ENCODE peak calls at places on chromosome 5, in six cellular contexts. H is HCT116, Z is DMS 273 treated with DMSO at 0.1 percent for 48 hours, R is head of caudate nucleus, U is NCI-H1417, D is COR-L47. I is an unnamed sample.

GRCh38 chr5:83471405-83472212 is at the start of gene VCAN:
- DNase-seq in H (peak), Z (peak), R (peak), U (no peak), D (peak), I (no peak)

GRCh38 chr5:150295172-150295611 is 5.6 kb upstream of the CAMK2A start:
- DNase-seq in H (no peak), Z (peak), R (no peak), U (peak), D (peak), I (no peak)

GRCh38 chr5:146825033-146825432 is 53.5 kb downstream of the PPP2R2B start:
- DNase-seq in H (no peak), Z (no peak), R (peak), U (no peak), D (no peak), I (no peak)

GRCh38 chr5:110362252-110362651 is 364.2 kb downstream of the TMEM232 start:
- DNase-seq in H (no peak), Z (no peak), R (no peak), U (no peak), D (no peak), I (no peak)

GRCh38 chr5:133362438-133362837 is 249.9 kb downstream of the FSTL4 start:
- DNase-seq in H (no peak), Z (no peak), R (no peak), U (no peak), D (no peak), I (no peak)

GRCh38 chr5:87453801-87454200 is 41.1 kb upstream of the CCNH start:
- DNase-seq in H (no peak), Z (no peak), R (no peak), U (no peak), D (no peak), I (no peak)

GRCh38 chr5:142319560-142320426 is 5.0 kb downstream of the SPRY4 start:
- DNase-seq in H (no peak), Z (no peak), R (no peak), U (no peak), D (no peak), I (no peak)

GRCh38 chr5:78961743-78962142 is 23.4 kb downstream of the ARSB start:
- DNase-seq in H (no peak), Z (no peak), R (no peak), U (no peak), D (no peak), I (no peak)

GRCh38 chr5:100818340-100818739 is 84.7 kb downstream of the ST8SIA4 start:
- DNase-seq in H (no peak), Z (no peak), R (no peak), U (no peak), D (no peak), I (no peak)

GRCh38 chr5:178650214-178650613 is 23.4 kb upstream of the CLK4 start:
- DNase-seq in H (no peak), Z (no peak), R (no peak), U (no peak), D (no peak), I (no peak)

GRCh38 chr5:58259685-58260152 is 200.2 kb downstream of the PLK2 start:
- DNase-seq in H (peak), Z (no peak), R (no peak), U (no peak), D (no peak), I (no peak)

GRCh38 chr5:99019812-99020697 is 91.2 kb upstream of the CHD1 start:
- DNase-seq in H (peak), Z (peak), R (no peak), U (no peak), D (no peak), I (peak)

GRCh38 chr5:106288977-106289376 is 1381.8 kb downstream of the EFNA5 start:
- DNase-seq in H (no peak), Z (no peak), R (no peak), U (no peak), D (no peak), I (no peak)

GRCh38 chr5:102971693-102972293 is 148.1 kb downstream of the GIN1 start:
- DNase-seq in H (peak), Z (peak), R (no peak), U (no peak), D (peak), I (peak)

GRCh38 chr5:78649816-78650561 is 1.4 kb upstream of the LHFPL2 start:
- DNase-seq in H (no peak), Z (no peak), R (no peak), U (no peak), D (no peak), I (no peak)

GRCh38 chr5:151357792-151358191 is 10.4 kb upstream of the SLC36A2 start:
- DNase-seq in H (no peak), Z (no peak), R (no peak), U (no peak), D (no peak), I (no peak)

GRCh38 chr5:42949348-42950090 is 90.6 kb downstream of the ANXA2R start:
- DNase-seq in H (no peak), Z (no peak), R (peak), U (peak), D (peak), I (no peak)

GRCh38 chr5:140135127-140135526 is 9.4 kb downstream of the IGIP start:
- DNase-seq in H (no peak), Z (no peak), R (no peak), U (no peak), D (no peak), I (no peak)

GRCh38 chr5:39896706-39897105 is 471.9 kb upstream of the DAB2 start:
- DNase-seq in H (no peak), Z (no peak), R (no peak), U (no peak), D (no peak), I (no peak)

GRCh38 chr5:165877475-165877874 is 2372.1 kb downstream of the MAT2B start:
- DNase-seq in H (no peak), Z (no peak), R (no peak), U (no peak), D (no peak), I (no peak)

GRCh38 chr5:76679231-76679630 is 36.7 kb upstream of the F2R start:
- DNase-seq in H (no peak), Z (no peak), R (no peak), U (no peak), D (no peak), I (no peak)

GRCh38 chr5:56662891-56663290 is 152.5 kb upstream of the MAP3K1 start:
- DNase-seq in H (no peak), Z (no peak), R (no peak), U (no peak), D (no peak), I (no peak)

GRCh38 chr5:9207820-9208418 is 338.0 kb downstream of the SEMA5A start:
- DNase-seq in H (peak), Z (peak), R (no peak), U (peak), D (peak), I (peak)

GRCh38 chr5:56126487-56127179 is 106.5 kb downstream of the ANKRD55 start:
- DNase-seq in H (no peak), Z (no peak), R (peak), U (no peak), D (no peak), I (peak)

GRCh38 chr5:79120221-79120620 is 8.6 kb downstream of the BHMT start:
- DNase-seq in H (no peak), Z (no peak), R (no peak), U (no peak), D (no peak), I (no peak)

GRCh38 chr5:36944607-36945225 is 68.1 kb downstream of the NIPBL start:
- DNase-seq in H (peak), Z (peak), R (no peak), U (peak), D (peak), I (peak)

GRCh38 chr5:138276402-138277054 is 2.1 kb upstream of the GFRA3 start:
- DNase-seq in H (no peak), Z (no peak), R (no peak), U (peak), D (peak), I (peak)

GRCh38 chr5:95962785-95963184 is 1.1 kb upstream of the ELL2 start:
- DNase-seq in H (no peak), Z (no peak), R (no peak), U (no peak), D (no peak), I (no peak)

GRCh38 chr5:93584531-93585053 is 1.6 kb downstream of the NR2F1 start:
- DNase-seq in H (no peak), Z (no peak), R (no peak), U (no peak), D (peak), I (peak)